ENCODE peak calls at places on chromosomes 2 and 18, in ten cellular contexts. One of them, this sample, is unnamed.

GRCh38 chr18:21264651-21265050 is 22.6 kb downstream of the GREB1L start:
- DNase-seq in GM13977: no peak
- DNase-seq in stimulated activated CD8-positive, alpha-beta memory T cell treated with anti-CD3 and anti-CD28 coated beads, Interleukin-4, amount 100 ng/mL, for 24 hours: no peak
- DNase-seq in spleen: no peak
- DNase-seq in cardiac muscle cell: peak; percentile 44
- DNase-seq in GM03348: no peak
- DNase-seq in dorsolateral prefrontal cortex: no peak
- DNase-seq in EL: peak; percentile 22
- DNase-seq in naive B cell: no peak
- DNase-seq in right atrium auricular region: no peak
- DNase-seq in this sample: no peak

GRCh38 chr2:70954886-70955285 is 19.2 kb downstream of the ATP6V1B1 start:
- DNase-seq in GM13977: no peak
- DNase-seq in stimulated activated CD8-positive, alpha-beta memory T cell treated with anti-CD3 and anti-CD28 coated beads, Interleukin-4, amount 100 ng/mL, for 24 hours: no peak
- DNase-seq in spleen: peak; percentile 30
- DNase-seq in cardiac muscle cell: no peak
- DNase-seq in GM03348: no peak
- DNase-seq in dorsolateral prefrontal cortex: no peak
- DNase-seq in EL: no peak
- DNase-seq in naive B cell: no peak
- DNase-seq in right atrium auricular region: no peak
- DNase-seq in this sample: no peak

GRCh38 chr2:30590407-30590806 is 143.4 kb downstream of the LCLAT1 start:
- DNase-seq in GM13977: no peak
- DNase-seq in stimulated activated CD8-positive, alpha-beta memory T cell treated with anti-CD3 and anti-CD28 coated beads, Interleukin-4, amount 100 ng/mL, for 24 hours: no peak
- DNase-seq in spleen: no peak
- DNase-seq in cardiac muscle cell: no peak
- DNase-seq in GM03348: no peak
- DNase-seq in dorsolateral prefrontal cortex: no peak
- DNase-seq in EL: no peak
- DNase-seq in naive B cell: no peak
- DNase-seq in right atrium auricular region: no peak
- DNase-seq in this sample: no peak

GRCh38 chr2:217459675-217460405 is 543.0 kb downstream of the TNS1 start:
- DNase-seq in GM13977: no peak
- DNase-seq in stimulated activated CD8-positive, alpha-beta memory T cell treated with anti-CD3 and anti-CD28 coated beads, Interleukin-4, amount 100 ng/mL, for 24 hours: no peak
- DNase-seq in spleen: no peak
- DNase-seq in cardiac muscle cell: no peak
- DNase-seq in GM03348: peak; percentile 23
- DNase-seq in dorsolateral prefrontal cortex: no peak
- DNase-seq in EL: peak; percentile 30
- DNase-seq in naive B cell: no peak
- DNase-seq in right atrium auricular region: no peak
- DNase-seq in this sample: no peak

GRCh38 chr2:222057249-222058073 is 241.3 kb downstream of the PAX3 start:
- DNase-seq in GM13977: peak; percentile 43
- DNase-seq in stimulated activated CD8-positive, alpha-beta memory T cell treated with anti-CD3 and anti-CD28 coated beads, Interleukin-4, amount 100 ng/mL, for 24 hours: no peak
- DNase-seq in spleen: no peak
- DNase-seq in cardiac muscle cell: peak; percentile 30
- DNase-seq in GM03348: peak; percentile 57
- DNase-seq in dorsolateral prefrontal cortex: no peak
- DNase-seq in EL: peak; percentile 13
- DNase-seq in naive B cell: no peak
- DNase-seq in right atrium auricular region: no peak
- DNase-seq in this sample: no peak

GRCh38 chr2:219178377-219179175 is 501 bp downstream of the RETREG2 start:
- DNase-seq in GM13977: peak; percentile 48
- DNase-seq in stimulated activated CD8-positive, alpha-beta memory T cell treated with anti-CD3 and anti-CD28 coated beads, Interleukin-4, amount 100 ng/mL, for 24 hours: peak; percentile 22
- DNase-seq in spleen: peak; percentile 94
- DNase-seq in cardiac muscle cell: peak; percentile 47
- DNase-seq in GM03348: peak; percentile 67
- DNase-seq in dorsolateral prefrontal cortex: peak; percentile 31
- DNase-seq in EL: peak; percentile 46
- DNase-seq in naive B cell: no peak
- DNase-seq in right atrium auricular region: peak; percentile 60
- DNase-seq in this sample: peak; percentile 16

GRCh38 chr2:171889333-171889732 is 4.7 kb downstream of the SLC25A12 start:
- DNase-seq in GM13977: no peak
- DNase-seq in stimulated activated CD8-positive, alpha-beta memory T cell treated with anti-CD3 and anti-CD28 coated beads, Interleukin-4, amount 100 ng/mL, for 24 hours: no peak
- DNase-seq in spleen: no peak
- DNase-seq in cardiac muscle cell: peak; percentile 9
- DNase-seq in GM03348: no peak
- DNase-seq in dorsolateral prefrontal cortex: no peak
- DNase-seq in EL: no peak
- DNase-seq in naive B cell: no peak
- DNase-seq in right atrium auricular region: no peak
- DNase-seq in this sample: no peak

GRCh38 chr2:239002591-239002959 is 154.7 kb downstream of the TWIST2 start:
- DNase-seq in GM13977: no peak
- DNase-seq in stimulated activated CD8-positive, alpha-beta memory T cell treated with anti-CD3 and anti-CD28 coated beads, Interleukin-4, amount 100 ng/mL, for 24 hours: no peak
- DNase-seq in spleen: peak; percentile 23
- DNase-seq in cardiac muscle cell: no peak
- DNase-seq in GM03348: no peak
- DNase-seq in dorsolateral prefrontal cortex: no peak
- DNase-seq in EL: no peak
- DNase-seq in naive B cell: no peak
- DNase-seq in right atrium auricular region: no peak
- DNase-seq in this sample: no peak

GRCh38 chr2:26631815-26632214 is 9.4 kb downstream of the CIB4 start:
- DNase-seq in GM13977: no peak
- DNase-seq in stimulated activated CD8-positive, alpha-beta memory T cell treated with anti-CD3 and anti-CD28 coated beads, Interleukin-4, amount 100 ng/mL, for 24 hours: no peak
- DNase-seq in spleen: peak; percentile 48
- DNase-seq in cardiac muscle cell: no peak
- DNase-seq in GM03348: no peak
- DNase-seq in dorsolateral prefrontal cortex: no peak
- DNase-seq in EL: no peak
- DNase-seq in naive B cell: no peak
- DNase-seq in right atrium auricular region: no peak
- DNase-seq in this sample: no peak

GRCh38 chr2:30714811-30715709 is 92.2 kb downstream of the CAPN13 start:
- DNase-seq in GM13977: no peak
- DNase-seq in stimulated activated CD8-positive, alpha-beta memory T cell treated with anti-CD3 and anti-CD28 coated beads, Interleukin-4, amount 100 ng/mL, for 24 hours: no peak
- DNase-seq in spleen: no peak
- DNase-seq in cardiac muscle cell: no peak
- DNase-seq in GM03348: no peak
- DNase-seq in dorsolateral prefrontal cortex: no peak
- DNase-seq in EL: no peak
- DNase-seq in naive B cell: no peak
- DNase-seq in right atrium auricular region: peak; percentile 49
- DNase-seq in this sample: no peak

GRCh38 chr2:68806511-68807109 is 64.6 kb downstream of the BMP10 start:
- DNase-seq in GM13977: no peak
- DNase-seq in stimulated activated CD8-positive, alpha-beta memory T cell treated with anti-CD3 and anti-CD28 coated beads, Interleukin-4, amount 100 ng/mL, for 24 hours: no peak
- DNase-seq in spleen: no peak
- DNase-seq in cardiac muscle cell: peak; percentile 81
- DNase-seq in GM03348: no peak
- DNase-seq in dorsolateral prefrontal cortex: no peak
- DNase-seq in EL: peak; percentile 51
- DNase-seq in naive B cell: no peak
- DNase-seq in right atrium auricular region: no peak
- DNase-seq in this sample: no peak

GRCh38 chr18:51753365-51754057 is 556.0 kb upstream of the MEX3C start:
- DNase-seq in GM13977: no peak
- DNase-seq in stimulated activated CD8-positive, alpha-beta memory T cell treated with anti-CD3 and anti-CD28 coated beads, Interleukin-4, amount 100 ng/mL, for 24 hours: no peak
- DNase-seq in spleen: no peak
- DNase-seq in cardiac muscle cell: no peak
- DNase-seq in GM03348: no peak
- DNase-seq in dorsolateral prefrontal cortex: no peak
- DNase-seq in EL: no peak
- DNase-seq in naive B cell: no peak
- DNase-seq in right atrium auricular region: no peak
- DNase-seq in this sample: no peak

GRCh38 chr18:74485860-74486849 is 10.0 kb upstream of the CNDP2 start:
- DNase-seq in GM13977: no peak
- DNase-seq in stimulated activated CD8-positive, alpha-beta memory T cell treated with anti-CD3 and anti-CD28 coated beads, Interleukin-4, amount 100 ng/mL, for 24 hours: no peak
- DNase-seq in spleen: no peak
- DNase-seq in cardiac muscle cell: no peak
- DNase-seq in GM03348: no peak
- DNase-seq in dorsolateral prefrontal cortex: no peak
- DNase-seq in EL: no peak
- DNase-seq in naive B cell: no peak
- DNase-seq in right atrium auricular region: peak; percentile 13
- DNase-seq in this sample: no peak

GRCh38 chr2:167890739-167891138 is 356.7 kb downstream of the STK39 start:
- DNase-seq in GM13977: no peak
- DNase-seq in stimulated activated CD8-positive, alpha-beta memory T cell treated with anti-CD3 and anti-CD28 coated beads, Interleukin-4, amount 100 ng/mL, for 24 hours: no peak
- DNase-seq in spleen: no peak
- DNase-seq in cardiac muscle cell: no peak
- DNase-seq in GM03348: no peak
- DNase-seq in dorsolateral prefrontal cortex: no peak
- DNase-seq in EL: no peak
- DNase-seq in naive B cell: no peak
- DNase-seq in right atrium auricular region: no peak
- DNase-seq in this sample: no peak

GRCh38 chr2:173711816-173712215 is 253.4 kb downstream of the SP3 start:
- DNase-seq in GM13977: no peak
- DNase-seq in stimulated activated CD8-positive, alpha-beta memory T cell treated with anti-CD3 and anti-CD28 coated beads, Interleukin-4, amount 100 ng/mL, for 24 hours: no peak
- DNase-seq in spleen: no peak
- DNase-seq in cardiac muscle cell: no peak
- DNase-seq in GM03348: no peak
- DNase-seq in dorsolateral prefrontal cortex: no peak
- DNase-seq in EL: no peak
- DNase-seq in naive B cell: no peak
- DNase-seq in right atrium auricular region: no peak
- DNase-seq in this sample: no peak

GRCh38 chr2:950627-950992 is at the start of gene SNTG2:
- DNase-seq in GM13977: peak; percentile 79
- DNase-seq in stimulated activated CD8-positive, alpha-beta memory T cell treated with anti-CD3 and anti-CD28 coated beads, Interleukin-4, amount 100 ng/mL, for 24 hours: peak; percentile 53
- DNase-seq in spleen: peak; percentile 82
- DNase-seq in cardiac muscle cell: peak; percentile 31
- DNase-seq in GM03348: peak; percentile 88
- DNase-seq in dorsolateral prefrontal cortex: no peak
- DNase-seq in EL: peak; percentile 20
- DNase-seq in naive B cell: peak; percentile 57
- DNase-seq in right atrium auricular region: no peak
- DNase-seq in this sample: peak; percentile 65

GRCh38 chr2:55422876-55423275 is 3.2 kb upstream of the CCDC88A start:
- DNase-seq in GM13977: no peak
- DNase-seq in stimulated activated CD8-positive, alpha-beta memory T cell treated with anti-CD3 and anti-CD28 coated beads, Interleukin-4, amount 100 ng/mL, for 24 hours: no peak
- DNase-seq in spleen: no peak
- DNase-seq in cardiac muscle cell: no peak
- DNase-seq in GM03348: no peak
- DNase-seq in dorsolateral prefrontal cortex: no peak
- DNase-seq in EL: no peak
- DNase-seq in naive B cell: no peak
- DNase-seq in right atrium auricular region: no peak
- DNase-seq in this sample: no peak

GRCh38 chr2:6977095-6977777 is 60.0 kb downstream of the RNF144A start:
- DNase-seq in GM13977: no peak
- DNase-seq in stimulated activated CD8-positive, alpha-beta memory T cell treated with anti-CD3 and anti-CD28 coated beads, Interleukin-4, amount 100 ng/mL, for 24 hours: no peak
- DNase-seq in spleen: no peak
- DNase-seq in cardiac muscle cell: peak; percentile 66
- DNase-seq in GM03348: no peak
- DNase-seq in dorsolateral prefrontal cortex: peak; percentile 72
- DNase-seq in EL: no peak
- DNase-seq in naive B cell: no peak
- DNase-seq in right atrium auricular region: peak; percentile 66
- DNase-seq in this sample: no peak

GRCh38 chr2:108548221-108549003 is 14.1 kb downstream of the LIMS1 start:
- DNase-seq in GM13977: no peak
- DNase-seq in stimulated activated CD8-positive, alpha-beta memory T cell treated with anti-CD3 and anti-CD28 coated beads, Interleukin-4, amount 100 ng/mL, for 24 hours: no peak
- DNase-seq in spleen: no peak
- DNase-seq in cardiac muscle cell: peak; percentile 83
- DNase-seq in GM03348: no peak
- DNase-seq in dorsolateral prefrontal cortex: no peak
- DNase-seq in EL: peak; percentile 18
- DNase-seq in naive B cell: no peak
- DNase-seq in right atrium auricular region: no peak
- DNase-seq in this sample: no peak

GRCh38 chr2:6184532-6185302 is 492.5 kb downstream of the SOX11 start:
- DNase-seq in GM13977: no peak
- DNase-seq in stimulated activated CD8-positive, alpha-beta memory T cell treated with anti-CD3 and anti-CD28 coated beads, Interleukin-4, amount 100 ng/mL, for 24 hours: no peak
- DNase-seq in spleen: no peak
- DNase-seq in cardiac muscle cell: no peak
- DNase-seq in GM03348: no peak
- DNase-seq in dorsolateral prefrontal cortex: no peak
- DNase-seq in EL: no peak
- DNase-seq in naive B cell: no peak
- DNase-seq in right atrium auricular region: no peak
- DNase-seq in this sample: no peak

GRCh38 chr2:206858972-206859739 is 80.2 kb upstream of the CPO start:
- DNase-seq in GM13977: no peak
- DNase-seq in stimulated activated CD8-positive, alpha-beta memory T cell treated with anti-CD3 and anti-CD28 coated beads, Interleukin-4, amount 100 ng/mL, for 24 hours: no peak
- DNase-seq in spleen: no peak
- DNase-seq in cardiac muscle cell: no peak
- DNase-seq in GM03348: no peak
- DNase-seq in dorsolateral prefrontal cortex: no peak
- DNase-seq in EL: no peak
- DNase-seq in naive B cell: no peak
- DNase-seq in right atrium auricular region: no peak
- DNase-seq in this sample: peak; percentile 5

GRCh38 chr2:46267616-46268015 is 29.6 kb upstream of the EPAS1 start:
- DNase-seq in GM13977: no peak
- DNase-seq in stimulated activated CD8-positive, alpha-beta memory T cell treated with anti-CD3 and anti-CD28 coated beads, Interleukin-4, amount 100 ng/mL, for 24 hours: no peak
- DNase-seq in spleen: no peak
- DNase-seq in cardiac muscle cell: peak; percentile 61
- DNase-seq in GM03348: no peak
- DNase-seq in dorsolateral prefrontal cortex: no peak
- DNase-seq in EL: no peak
- DNase-seq in naive B cell: no peak
- DNase-seq in right atrium auricular region: no peak
- DNase-seq in this sample: no peak

GRCh38 chr2:30705711-30706533 is 101.3 kb downstream of the CAPN13 start:
- DNase-seq in GM13977: no peak
- DNase-seq in stimulated activated CD8-positive, alpha-beta memory T cell treated with anti-CD3 and anti-CD28 coated beads, Interleukin-4, amount 100 ng/mL, for 24 hours: no peak
- DNase-seq in spleen: no peak
- DNase-seq in cardiac muscle cell: no peak
- DNase-seq in GM03348: no peak
- DNase-seq in dorsolateral prefrontal cortex: no peak
- DNase-seq in EL: no peak
- DNase-seq in naive B cell: no peak
- DNase-seq in right atrium auricular region: no peak
- DNase-seq in this sample: no peak

GRCh38 chr2:178891265-178891958 is 84.2 kb upstream of the TTN start:
- DNase-seq in GM13977: peak; percentile 25
- DNase-seq in stimulated activated CD8-positive, alpha-beta memory T cell treated with anti-CD3 and anti-CD28 coated beads, Interleukin-4, amount 100 ng/mL, for 24 hours: peak; percentile 35
- DNase-seq in spleen: no peak
- DNase-seq in cardiac muscle cell: peak; percentile 76
- DNase-seq in GM03348: peak; percentile 47
- DNase-seq in dorsolateral prefrontal cortex: peak; percentile 54
- DNase-seq in EL: peak; percentile 63
- DNase-seq in naive B cell: peak; percentile 38
- DNase-seq in right atrium auricular region: peak; percentile 83
- DNase-seq in this sample: peak; percentile 35

GRCh38 chr2:174692256-174692830 is 71.9 kb downstream of the CHRNA1 start:
- DNase-seq in GM13977: no peak
- DNase-seq in stimulated activated CD8-positive, alpha-beta memory T cell treated with anti-CD3 and anti-CD28 coated beads, Interleukin-4, amount 100 ng/mL, for 24 hours: no peak
- DNase-seq in spleen: no peak
- DNase-seq in cardiac muscle cell: peak; percentile 26
- DNase-seq in GM03348: peak; percentile 60
- DNase-seq in dorsolateral prefrontal cortex: peak; percentile 83
- DNase-seq in EL: no peak
- DNase-seq in naive B cell: no peak
- DNase-seq in right atrium auricular region: no peak
- DNase-seq in this sample: no peak

GRCh38 chr2:126775300-126775985 is 119.5 kb downstream of the GYPC start:
- DNase-seq in GM13977: no peak
- DNase-seq in stimulated activated CD8-positive, alpha-beta memory T cell treated with anti-CD3 and anti-CD28 coated beads, Interleukin-4, amount 100 ng/mL, for 24 hours: no peak
- DNase-seq in spleen: peak; percentile 59
- DNase-seq in cardiac muscle cell: no peak
- DNase-seq in GM03348: no peak
- DNase-seq in dorsolateral prefrontal cortex: no peak
- DNase-seq in EL: no peak
- DNase-seq in naive B cell: no peak
- DNase-seq in right atrium auricular region: no peak
- DNase-seq in this sample: no peak

GRCh38 chr2:188623995-188624643 is 332.4 kb downstream of the GULP1 start:
- DNase-seq in GM13977: no peak
- DNase-seq in stimulated activated CD8-positive, alpha-beta memory T cell treated with anti-CD3 and anti-CD28 coated beads, Interleukin-4, amount 100 ng/mL, for 24 hours: no peak
- DNase-seq in spleen: no peak
- DNase-seq in cardiac muscle cell: peak; percentile 79
- DNase-seq in GM03348: peak; percentile 20
- DNase-seq in dorsolateral prefrontal cortex: no peak
- DNase-seq in EL: peak; percentile 12
- DNase-seq in naive B cell: no peak
- DNase-seq in right atrium auricular region: no peak
- DNase-seq in this sample: no peak

GRCh38 chr2:105179469-105180372 is 61.8 kb upstream of the GPR45 start:
- DNase-seq in GM13977: peak; percentile 42
- DNase-seq in stimulated activated CD8-positive, alpha-beta memory T cell treated with anti-CD3 and anti-CD28 coated beads, Interleukin-4, amount 100 ng/mL, for 24 hours: no peak
- DNase-seq in spleen: no peak
- DNase-seq in cardiac muscle cell: peak; percentile 87
- DNase-seq in GM03348: peak; percentile 55
- DNase-seq in dorsolateral prefrontal cortex: peak; percentile 49
- DNase-seq in EL: peak; percentile 69
- DNase-seq in naive B cell: no peak
- DNase-seq in right atrium auricular region: peak; percentile 50
- DNase-seq in this sample: no peak